ENCODE peak calls at places on chromosomes 11 and 22, in seven cellular contexts. G, K, A, Y, Q, I and O are unnamed samples. For H3K4me1 and H3K36me3, the result is how much of the 10 kb centered on the place peaks cover.

GRCh38 chr22:19765477-19766234 is 5.1 kb downstream of the TBX1 start:
- DNase-seq in G (no peak), K (no peak), A (no peak), Y (no peak), Q (no peak), I (peak), O (peak)

GRCh38 chr11:37104380-37104779 is 506.3 kb upstream of the RAG2 start:
- DNase-seq in G (no peak), K (no peak), A (no peak), Y (no peak), Q (no peak), I (no peak), O (peak)

GRCh38 chr11:27485930-27486773 is 13.6 kb upstream of the LGR4 start:
- DNase-seq in G (no peak), K (peak), A (peak), Y (no peak), Q (no peak), I (peak), O (peak)

GRCh38 chr11:33828604-33829429 is 54.5 kb upstream of the FBXO3 start:
- DNase-seq in G (no peak), K (no peak), A (no peak), Y (no peak), Q (peak), I (peak), O (peak)

GRCh38 chr11:117583063-117583801 is 213.8 kb downstream of the DSCAML1 start:
- DNase-seq in G (no peak), K (no peak), A (no peak), Y (peak), Q (peak), I (peak), O (peak)

GRCh38 chr11:116605543-116605942 is 167.2 kb downstream of the BUD13 start:
- DNase-seq in G (peak), K (no peak), A (peak), Y (peak), Q (no peak), I (peak), O (peak)

GRCh38 chr22:49406047-49406650 is 421.5 kb downstream of the BRD1 start:
- DNase-seq in G (no peak), K (no peak), A (no peak), Y (no peak), Q (no peak), I (no peak), O (no peak)

GRCh38 chr11:120243221-120243620 is 3.3 kb downstream of the POU2F3 start:
- DNase-seq in G (no peak), K (no peak), A (no peak), Y (no peak), Q (no peak), I (no peak), O (no peak)

GRCh38 chr22:40410731-40411505 is 40.5 kb downstream of the SGSM3 start:
- DNase-seq in G (no peak), K (no peak), A (no peak), Y (peak), Q (no peak), I (no peak), O (no peak)

GRCh38 chr11:33375236-33375635 is 118.1 kb downstream of the HIPK3 start:
- DNase-seq in G (no peak), K (no peak), A (no peak), Y (no peak), Q (no peak), I (peak), O (no peak)

GRCh38 chr11:11038339-11039248 is 180.7 kb upstream of the ZBED5 start:
- DNase-seq in G (no peak), K (peak), A (no peak), Y (no peak), Q (no peak), I (no peak), O (no peak)

GRCh38 chr11:115226556-115226955 is 277.7 kb downstream of the CADM1 start:
- DNase-seq in G (no peak), K (no peak), A (no peak), Y (no peak), Q (no peak), I (peak), O (peak)

GRCh38 chr11:72321381-72321996 is 77.5 kb upstream of the PHOX2A start:
- DNase-seq in G (no peak), K (no peak), A (no peak), Y (no peak), Q (no peak), I (peak), O (no peak)

GRCh38 chr11:104105155-104105554 is 58.8 kb downstream of the PDGFD start:
- DNase-seq in G (no peak), K (no peak), A (no peak), Y (no peak), Q (no peak), I (no peak), O (no peak)

GRCh38 chr11:25910090-25910489 is 421.8 kb upstream of the ANO3 start:
- DNase-seq in G (no peak), K (no peak), A (no peak), Y (no peak), Q (no peak), I (no peak), O (no peak)

GRCh38 chr11:129331217-129331616 is 44.4 kb upstream of the BARX2 start:
- DNase-seq in G (no peak), K (no peak), A (no peak), Y (no peak), Q (no peak), I (no peak), O (peak)

GRCh38 chr22:20517422-20517821 is 10.0 kb downstream of the MED15 start:
- DNase-seq in G (no peak), K (no peak), A (no peak), Y (no peak), Q (peak), I (no peak), O (no peak)

GRCh38 chr11:34238533-34238932 is 119.3 kb downstream of the ABTB2 start:
- DNase-seq in G (no peak), K (no peak), A (no peak), Y (no peak), Q (no peak), I (no peak), O (peak)

GRCh38 chr22:20957691-20958440 is 9.2 kb upstream of the AIFM3 start:
- DNase-seq in G (no peak), K (no peak), A (no peak), Y (no peak), Q (peak), I (peak), O (peak)

GRCh38 chr22:20128902-20129746 is 2.5 kb upstream of the ZDHHC8 start:
- DNase-seq in G (no peak), K (no peak), A (peak), Y (peak), Q (no peak), I (peak), O (peak)

GRCh38 chr11:134755535-134755934 is 343.5 kb upstream of the B3GAT1 start:
- DNase-seq in G (no peak), K (no peak), A (no peak), Y (no peak), Q (no peak), I (no peak), O (no peak)

GRCh38 chr11:15258433-15259350 is 144.0 kb downstream of the INSC start:
- DNase-seq in G (peak), K (no peak), A (peak), Y (no peak), Q (no peak), I (peak), O (peak)

GRCh38 chr11:134343646-134344045 is 11.9 kb downstream of the GLB1L2 start:
- DNase-seq in G (no peak), K (no peak), A (no peak), Y (no peak), Q (no peak), I (no peak), O (no peak)

GRCh38 chr11:122984186-122985011 is 2.8 kb upstream of the BSX start:
- DNase-seq in G (no peak), K (no peak), A (no peak), Y (no peak), Q (no peak), I (peak), O (peak)

GRCh38 chr22:46578824-46579561 is 41.2 kb upstream of the GRAMD4 start:
- DNase-seq in G (peak), K (no peak), A (no peak), Y (peak), Q (peak), I (no peak), O (peak)

GRCh38 chr11:126163074-126163700 is 48.3 kb downstream of the RPUSD4 start:
- DNase-seq in G (no peak), K (no peak), A (no peak), Y (peak), Q (no peak), I (no peak), O (peak)
- TF ChIP-seq CTCF in G (no peak), K (no peak), A (no peak), Y (no peak), Q (no peak), I (no peak), O (no peak)

DNA sequence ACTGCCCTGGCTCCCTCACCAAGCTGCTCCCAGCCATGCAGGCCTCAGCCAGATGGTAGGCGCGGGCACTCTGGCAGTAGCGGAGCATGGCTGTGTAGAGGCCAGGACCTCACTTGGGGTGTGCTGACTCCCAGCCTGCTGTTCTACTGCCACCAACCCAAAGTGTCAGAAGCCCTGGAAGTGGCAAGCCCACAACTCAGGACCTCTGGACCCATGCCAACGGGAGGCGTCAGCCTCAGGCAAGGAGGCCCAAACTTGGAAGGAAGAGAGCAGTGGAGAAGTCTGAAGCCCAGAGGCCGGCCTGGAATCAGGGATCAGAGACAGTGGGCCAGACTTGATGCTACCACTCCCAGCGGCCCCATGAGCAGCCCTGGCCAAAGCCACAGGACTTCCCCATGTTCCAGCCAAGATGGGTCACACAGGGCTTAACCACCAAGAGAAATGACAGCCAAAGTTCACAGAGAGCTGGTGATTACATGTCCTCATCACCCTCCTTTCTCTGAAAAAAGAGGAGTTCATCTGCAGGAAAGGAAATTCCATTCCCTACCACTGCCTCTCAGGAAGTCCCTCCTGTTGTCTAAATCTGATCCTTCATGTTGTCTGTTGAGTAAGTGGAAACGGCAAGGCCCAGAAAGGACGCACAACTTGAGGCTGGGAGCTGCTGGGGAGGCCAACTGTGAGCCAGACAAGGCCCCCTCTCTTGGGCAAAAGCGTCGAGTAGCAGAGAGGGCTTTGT is 4.4 kb downstream of the ARRB1 start:
- DNase-seq in G (peak), K (no peak), A (no peak), Y (no peak), Q (peak), I (no peak), O (no peak)
- H3K4me1 ChIP-seq in G (half or more), K (half or more), A (under half), Y (under half), Q (under half), I (under half), O (under half)

GRCh38 chr22:50520826-50521453 is 4.5 kb downstream of the SCO2 start:
- DNase-seq in G (no peak), K (no peak), A (no peak), Y (no peak), Q (no peak), I (no peak), O (no peak)

GRCh38 chr22:50523458-50523805 is 2.0 kb downstream of the SCO2 start:
- DNase-seq in G (no peak), K (no peak), A (no peak), Y (no peak), Q (no peak), I (no peak), O (no peak)

GRCh38 chr22:50522806-50523438 is 2.5 kb downstream of the SCO2 start:
- DNase-seq in G (no peak), K (no peak), A (no peak), Y (no peak), Q (peak), I (no peak), O (no peak)

GRCh38 chr22:50522208-50522805 is 3.1 kb downstream of the SCO2 start:
- DNase-seq in G (no peak), K (no peak), A (no peak), Y (no peak), Q (no peak), I (no peak), O (no peak)

GRCh38 chr22:50521710-50522109 is 3.7 kb downstream of the SCO2 start:
- DNase-seq in G (no peak), K (no peak), A (no peak), Y (no peak), Q (no peak), I (no peak), O (no peak)
- H3K36me3 ChIP-seq in G (under half), K (under half), A (half or more), Y (under half), Q (under half), I (under half), O (under half)

GRCh38 chr11:65547446-65548125 is 10.6 kb downstream of the LTBP3 start:
- DNase-seq in G (no peak), K (no peak), A (peak), Y (no peak), Q (peak), I (peak), O (no peak)
- TF ChIP-seq CTCF in G (no peak), K (no peak), A (peak), Y (no peak), Q (no peak), I (no peak), O (no peak)

GRCh38 chr11:64223001-64223651 is 2.9 kb downstream of the TRPT1 start:
- DNase-seq in G (peak), K (no peak), A (no peak), Y (peak), Q (peak), I (no peak), O (no peak)
- H3K4me1 ChIP-seq in G (under half), K (under half), A (under half), Y (under half), Q (under half), I (under half), O (under half)

DNA sequence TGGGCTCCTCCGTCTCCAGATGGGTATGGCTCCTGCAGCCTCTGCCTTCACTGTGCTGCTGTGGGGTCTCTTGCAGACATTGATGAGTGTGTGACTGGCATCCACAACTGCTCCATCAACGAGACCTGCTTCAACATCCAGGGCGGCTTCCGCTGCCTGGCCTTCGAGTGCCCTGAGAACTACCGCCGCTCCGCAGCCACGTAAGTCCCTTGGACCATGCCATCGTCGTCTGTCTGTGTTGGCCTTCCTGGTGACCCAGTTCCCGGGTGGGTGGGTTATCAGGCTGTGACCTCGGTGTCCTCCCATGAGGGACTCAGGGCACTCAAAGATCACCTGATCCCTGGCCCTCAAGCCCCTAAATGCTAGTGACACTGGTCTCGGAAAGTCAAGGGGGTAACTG is 47.7 kb downstream of the FBLN1 start:
- DNase-seq in G (no peak), K (no peak), A (no peak), Y (no peak), Q (peak), I (no peak), O (no peak)
- H3K36me3 ChIP-seq in G (under half), K (under half), A (under half), Y (under half), Q (under half), I (under half), O (under half)

GRCh38 chr11:12470236-12470635 is 92.9 kb downstream of the PARVA start:
- DNase-seq in G (no peak), K (no peak), A (no peak), Y (no peak), Q (no peak), I (no peak), O (no peak)

GRCh38 chr11:12478743-12479142 is 101.4 kb downstream of the PARVA start:
- DNase-seq in G (no peak), K (no peak), A (no peak), Y (no peak), Q (no peak), I (no peak), O (no peak)

GRCh38 chr11:12473366-12473765 is 96.0 kb downstream of the PARVA start:
- DNase-seq in G (no peak), K (no peak), A (no peak), Y (no peak), Q (no peak), I (no peak), O (no peak)

GRCh38 chr11:12472401-12473065 is 95.2 kb downstream of the PARVA start:
- DNase-seq in G (no peak), K (no peak), A (no peak), Y (no peak), Q (no peak), I (no peak), O (no peak)

DNA sequence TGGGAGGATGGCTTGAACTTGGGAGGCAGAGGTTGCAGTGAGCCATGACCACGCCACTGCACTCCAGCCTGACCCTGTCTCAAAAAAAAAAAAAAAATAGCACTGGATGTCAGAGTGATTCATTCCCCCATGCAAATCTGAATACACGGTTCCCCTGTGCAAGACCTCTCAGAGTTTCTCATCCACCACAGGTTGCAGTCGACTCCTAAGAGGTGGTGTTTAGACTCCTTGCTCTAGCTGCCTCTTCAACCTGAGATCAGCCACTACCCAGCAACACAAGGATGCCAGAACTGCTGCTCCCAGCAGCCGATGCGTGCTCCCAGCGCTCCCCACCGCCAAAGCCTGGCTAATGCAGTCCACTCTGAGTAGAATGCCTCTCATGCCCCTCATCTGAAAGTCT is 97.5 kb downstream of the PARVA start:
- DNase-seq in G (no peak), K (no peak), A (no peak), Y (no peak), Q (no peak), I (no peak), O (no peak)
- TF ChIP-seq CTCF in G (no peak), K (no peak), A (no peak), Y (no peak), Q (no peak), I (no peak), O (no peak)

GRCh38 chr22:35742342-35743100 is 24.8 kb downstream of the APOL5 start:
- DNase-seq in G (no peak), K (no peak), A (no peak), Y (no peak), Q (no peak), I (no peak), O (no peak)

GRCh38 chr22:35740616-35741015 is 22.9 kb downstream of the APOL5 start:
- DNase-seq in G (no peak), K (no peak), A (no peak), Y (no peak), Q (no peak), I (no peak), O (no peak)

GRCh38 chr22:35746248-35746647 is 28.6 kb downstream of the APOL5 start:
- DNase-seq in G (no peak), K (no peak), A (peak), Y (no peak), Q (no peak), I (no peak), O (no peak)

GRCh38 chr22:35746946-35747703 is 29.5 kb downstream of the APOL5 start:
- DNase-seq in G (no peak), K (no peak), A (no peak), Y (no peak), Q (no peak), I (no peak), O (no peak)

DNA sequence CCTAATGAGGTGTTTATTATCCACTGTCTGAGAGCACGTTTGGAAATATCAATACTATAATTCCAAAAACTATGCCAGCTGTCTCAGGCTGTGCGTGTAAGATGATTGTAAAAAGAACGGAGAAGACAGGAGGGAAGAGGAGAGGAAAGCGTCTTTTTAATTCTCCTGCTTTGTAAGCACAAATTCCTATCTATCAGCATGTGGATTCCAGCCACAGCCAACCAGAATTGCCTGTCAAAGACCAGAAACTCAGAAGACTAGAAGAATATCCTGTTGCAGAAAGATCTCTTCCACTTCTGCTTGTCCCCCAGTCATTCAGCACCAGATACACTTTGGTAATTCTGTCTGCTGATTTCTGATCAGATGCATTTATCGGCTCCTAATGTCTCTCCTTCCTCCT is 25.8 kb downstream of the APOL5 start:
- DNase-seq in G (no peak), K (no peak), A (no peak), Y (no peak), Q (no peak), I (peak), O (no peak)
- H3K4me1 ChIP-seq in G (under half), K (under half), A (half or more), Y (under half), Q (under half), I (under half), O (under half)

GRCh38 chr11:124915541-124916369 is 3.3 kb upstream of the HEPN1 start:
- DNase-seq in G (no peak), K (no peak), A (no peak), Y (peak), Q (no peak), I (no peak), O (peak)
- H3K36me3 ChIP-seq in G (under half), K (under half), A (under half), Y (under half), Q (under half), I (under half), O (under half)